ENCODE peak calls at places on chromosomes 3 and 15, in ten cellular contexts. R is heart right ventricle, E is A673, S is neural progenitor cell, U is right lobe of liver, T is spleen, W is colonic mucosa, H is hepatocyte, X is ovary, A is HCT116. F is an unnamed sample.

GRCh38 chr3:138901579-138901978 is 45.4 kb downstream of the FOXL2 start:
- DNase-seq in R (no peak), E (no peak), S (no peak), U (no peak), T (no peak), W (no peak), H (no peak), X (no peak), A (no peak), F (no peak)

GRCh38 chr3:137642831-137643230 is 121.3 kb upstream of the SOX14 start:
- DNase-seq in R (no peak), E (no peak), S (peak; percentile 36), U (no peak), T (no peak), W (no peak), H (peak; percentile 56), X (no peak), A (no peak), F (no peak)

GRCh38 chr15:81091889-81092558 is 42.0 kb upstream of the CFAP161 start:
- DNase-seq in R (no peak), E (peak; percentile 64), S (no peak), U (no peak), T (no peak), W (no peak), H (peak; percentile 70), X (peak; percentile 27), A (peak; percentile 86), F (peak; percentile 51)

GRCh38 chr3:64260391-64260790 is 35.1 kb upstream of the PRICKLE2 start:
- DNase-seq in R (no peak), E (no peak), S (no peak), U (no peak), T (no peak), W (no peak), H (no peak), X (no peak), A (no peak), F (no peak)

GRCh38 chr3:113769551-113769950 is 22.7 kb downstream of the ATP6V1A start:
- DNase-seq in R (no peak), E (peak; percentile 22), S (no peak), U (no peak), T (no peak), W (no peak), H (peak; percentile 30), X (no peak), A (no peak), F (no peak)

GRCh38 chr3:55305714-55306485 is 181.2 kb downstream of the WNT5A start:
- DNase-seq in R (no peak), E (no peak), S (no peak), U (no peak), T (no peak), W (no peak), H (no peak), X (no peak), A (no peak), F (no peak)

GRCh38 chr15:69958494-69959134 is 139.1 kb downstream of the TLE3 start:
- DNase-seq in R (no peak), E (peak; percentile 13), S (no peak), U (no peak), T (no peak), W (no peak), H (no peak), X (no peak), A (peak; percentile 21), F (no peak)

GRCh38 chr3:29683306-29683993 is 402.6 kb downstream of the RBMS3 start:
- DNase-seq in R (no peak), E (no peak), S (no peak), U (no peak), T (no peak), W (no peak), H (peak; percentile 44), X (no peak), A (no peak), F (no peak)

GRCh38 chr3:69855436-69856162 is 116.3 kb downstream of the MITF start:
- DNase-seq in R (no peak), E (peak; percentile 14), S (no peak), U (no peak), T (no peak), W (no peak), H (peak; percentile 41), X (no peak), A (no peak), F (no peak)

GRCh38 chr3:37143821-37144220 is 30.6 kb downstream of the LRRFIP2 start:
- DNase-seq in R (no peak), E (no peak), S (no peak), U (no peak), T (no peak), W (no peak), H (no peak), X (no peak), A (no peak), F (no peak)

GRCh38 chr3:37139567-37140052 is 34.8 kb downstream of the LRRFIP2 start:
- DNase-seq in R (no peak), E (no peak), S (no peak), U (no peak), T (no peak), W (peak; percentile 81), H (peak; percentile 67), X (no peak), A (no peak), F (no peak)

GRCh38 chr3:37141676-37142075 is 32.7 kb downstream of the LRRFIP2 start:
- DNase-seq in R (no peak), E (no peak), S (no peak), U (peak; percentile 62), T (no peak), W (no peak), H (no peak), X (no peak), A (no peak), F (no peak)

GRCh38 chr3:37138816-37139215 is 35.6 kb downstream of the LRRFIP2 start:
- DNase-seq in R (no peak), E (no peak), S (no peak), U (no peak), T (no peak), W (no peak), H (peak; percentile 23), X (no peak), A (no peak), F (no peak)

GRCh38 chr3:37140899-37141541 is 33.4 kb downstream of the LRRFIP2 start:
- DNase-seq in R (no peak), E (peak; percentile 70), S (no peak), U (no peak), T (no peak), W (no peak), H (no peak), X (no peak), A (no peak), F (no peak)
- H3K27ac ChIP-seq in R (no peak overlapping the region), E (no peak overlapping the region), S (no peak overlapping the region), U (peak overlapping the region; percentile 87), T (no peak overlapping the region), W (no peak overlapping the region), H (no peak overlapping the region), X (no peak overlapping the region), A (no peak overlapping the region), F (no peak overlapping the region)

DNA sequence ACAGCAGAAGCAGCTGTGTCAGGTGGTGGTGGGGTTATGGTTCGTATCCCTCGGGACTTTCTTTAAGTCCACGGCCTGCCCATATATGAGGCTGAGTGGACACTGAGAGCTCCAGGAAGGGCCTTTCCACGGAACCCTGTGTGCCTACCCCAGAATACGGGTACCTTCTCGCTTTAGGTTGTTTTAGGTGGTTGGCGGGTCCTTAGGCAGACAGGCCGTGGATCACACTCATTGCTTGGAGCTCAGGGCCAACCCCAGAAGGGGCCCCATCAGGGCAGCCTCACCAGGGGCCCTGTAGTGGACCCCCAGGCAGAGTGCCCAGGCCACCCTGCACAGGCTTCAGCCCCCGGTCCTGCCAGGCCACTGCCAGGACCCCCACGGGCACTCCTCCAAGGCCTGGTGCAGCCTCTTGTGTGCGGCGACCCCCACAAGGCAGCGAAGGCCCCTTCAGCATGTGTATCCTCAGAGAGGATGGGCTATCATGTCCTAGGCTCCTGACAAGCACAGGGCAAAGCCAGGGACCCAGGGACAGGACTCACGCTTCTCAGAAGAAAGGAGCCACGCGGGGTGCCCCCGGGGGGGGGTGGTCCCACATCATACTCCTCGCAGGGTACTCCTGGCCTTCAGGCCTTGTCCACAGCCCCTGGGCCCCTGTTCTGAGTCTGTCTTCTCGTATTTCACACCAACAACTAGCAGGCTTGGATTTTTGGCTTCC is 93.3 kb downstream of the LRRK1 start:
- DNase-seq in R (no peak), E (no peak), S (no peak), U (no peak), T (no peak), W (peak; percentile 15), H (no peak), X (no peak), A (no peak), F (peak; percentile 12)
- H3K36me3 ChIP-seq in R (peaks cover 68% of the 10 kb centered on the region), E (no peaks in the 10 kb centered on the region), S (no peaks in the 10 kb centered on the region), U (no peaks in the 10 kb centered on the region), T (peaks cover 27% of the 10 kb centered on the region), W (peaks cover 5% of the 10 kb centered on the region), H (no peaks in the 10 kb centered on the region), X (no peaks in the 10 kb centered on the region), A (no peaks in the 10 kb centered on the region), F (no peaks in the 10 kb centered on the region)

GRCh38 chr15:75714195-75714594 is 1.5 kb upstream of the CSPG4 start:
- DNase-seq in R (no peak), E (no peak), S (no peak), U (no peak), T (no peak), W (no peak), H (no peak), X (no peak), A (no peak), F (no peak)

GRCh38 chr15:75713338-75713895 is 769 bp upstream of the CSPG4 start:
- DNase-seq in R (no peak), E (no peak), S (no peak), U (peak; percentile 61), T (no peak), W (no peak), H (no peak), X (peak; percentile 70), A (no peak), F (no peak)

GRCh38 chr15:75718326-75718725 is 5.7 kb upstream of the CSPG4 start:
- DNase-seq in R (no peak), E (no peak), S (no peak), U (no peak), T (no peak), W (no peak), H (peak; percentile 49), X (no peak), A (no peak), F (no peak)

DNA sequence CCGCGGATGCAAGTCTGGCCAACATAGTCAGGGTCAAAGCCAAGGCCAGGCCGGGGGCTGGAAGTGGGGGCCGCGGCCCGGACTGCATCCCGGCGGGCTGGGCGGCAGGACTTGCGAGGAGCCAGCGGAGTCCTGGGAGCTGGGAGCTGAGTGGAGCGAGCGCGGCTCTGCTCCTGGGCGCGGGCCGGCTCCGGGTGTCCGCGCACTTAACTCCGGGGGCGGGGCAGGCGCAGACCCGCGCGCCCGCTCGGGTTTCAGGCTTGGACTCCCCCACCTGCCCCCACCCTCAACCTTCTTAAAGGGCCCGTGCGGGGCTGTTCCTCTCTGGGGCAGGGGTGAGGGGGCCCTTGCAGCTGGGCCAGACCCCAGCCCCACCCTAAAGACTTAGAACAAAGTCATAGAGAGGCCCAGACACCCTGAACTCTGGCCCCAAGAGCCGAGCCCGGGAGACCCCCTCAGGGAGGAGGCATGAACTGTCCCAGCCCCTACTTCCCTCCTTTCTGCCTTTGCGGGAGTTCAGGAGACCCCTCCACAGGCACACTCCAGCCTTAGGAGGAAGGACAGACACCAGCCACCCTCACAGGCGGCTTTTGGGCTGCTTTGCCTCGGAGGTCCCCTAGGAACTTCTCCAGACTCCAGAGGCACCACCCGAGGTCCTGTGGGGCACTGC is at the start of gene CSPG4:
- DNase-seq in R (peak; percentile 73), E (no peak), S (peak; percentile 75), U (peak; percentile 56), T (no peak), W (no peak), H (peak; percentile 86), X (peak; percentile 69), A (no peak), F (no peak)
- H3K4me3 ChIP-seq in R (peak within 1 kb of the TSS; percentile 58), E (no peak within 1 kb of the TSS), S (peak within 1 kb of the TSS; percentile 38), U (peak within 1 kb of the TSS; percentile 4), T (peak within 1 kb of the TSS; percentile 32), W (peak within 1 kb of the TSS; percentile 25), H (peak within 1 kb of the TSS; percentile 55), X (peak within 1 kb of the TSS; percentile 51), A (peak within 1 kb of the TSS; percentile 89), F (no peak within 1 kb of the TSS)

GRCh38 chr15:64110945-64111678 is 15.3 kb downstream of the SNX1 start:
- DNase-seq in R (no peak), E (no peak), S (no peak), U (no peak), T (no peak), W (no peak), H (no peak), X (no peak), A (no peak), F (no peak)
- H3K27ac ChIP-seq in R (peak overlapping the region; percentile 3), E (no peak overlapping the region), S (no peak overlapping the region), U (peak overlapping the region; percentile 43), T (peak overlapping the region; percentile 58), W (no peak overlapping the region), H (peak overlapping the region; percentile 66), X (no peak overlapping the region), A (no peak overlapping the region), F (no peak overlapping the region)